ENCODE peak calls at places on chromosomes 2 and 18, in seven cellular contexts. R, O, J, Q, Z, Y and W are unnamed samples.

GRCh38 chr2:60515751-60516226 is 37.7 kb downstream of the BCL11A start:
- DNase-seq in R (no peak), O (no peak), J (peak; percentile 96), Q (no peak), Z (peak; percentile 64), Y (no peak), W (peak; percentile 40)

GRCh38 chr18:78579854-78580577 is 399.6 kb upstream of the SALL3 start:
- DNase-seq in R (no peak), O (no peak), J (no peak), Q (no peak), Z (no peak), Y (no peak), W (no peak)

GRCh38 chr2:155062250-155062985 is 363.9 kb downstream of the KCNJ3 start:
- DNase-seq in R (no peak), O (no peak), J (no peak), Q (no peak), Z (peak; percentile 16), Y (no peak), W (no peak)

GRCh38 chr2:70557171-70557838 is 3.7 kb upstream of the TGFA start:
- DNase-seq in R (no peak), O (no peak), J (no peak), Q (no peak), Z (peak; percentile 74), Y (no peak), W (peak; percentile 52)

GRCh38 chr18:2406544-2406943 is 164.8 kb downstream of the METTL4 start:
- DNase-seq in R (no peak), O (no peak), J (peak; percentile 33), Q (no peak), Z (peak; percentile 12), Y (no peak), W (peak; percentile 20)

GRCh38 chr2:10787176-10787968 is 25.2 kb downstream of the PDIA6 start:
- DNase-seq in R (peak; percentile 74), O (peak; percentile 31), J (peak; percentile 31), Q (no peak), Z (no peak), Y (peak; percentile 18), W (no peak)

GRCh38 chr2:86628091-86628522 is 4.4 kb upstream of the RNF103 start:
- DNase-seq in R (no peak), O (no peak), J (no peak), Q (no peak), Z (no peak), Y (no peak), W (no peak)

GRCh38 chr2:127740665-127741287 is 39.5 kb downstream of the SFT2D3 start:
- DNase-seq in R (no peak), O (no peak), J (no peak), Q (no peak), Z (no peak), Y (peak; percentile 10), W (no peak)

GRCh38 chr2:39243469-39244123 is at the start of gene CDKL4:
- DNase-seq in R (no peak), O (no peak), J (no peak), Q (no peak), Z (no peak), Y (no peak), W (no peak)

GRCh38 chr18:3471141-3471648 is 21.2 kb downstream of the TGIF1 start:
- DNase-seq in R (no peak), O (no peak), J (no peak), Q (no peak), Z (no peak), Y (no peak), W (no peak)

GRCh38 chr2:85549826-85550225 is 10.9 kb downstream of the MAT2A start:
- DNase-seq in R (peak; percentile 44), O (no peak), J (peak; percentile 88), Q (no peak), Z (no peak), Y (no peak), W (peak; percentile 71)

GRCh38 chr2:144084114-144084661 is 435.7 kb downstream of the ZEB2 start:
- DNase-seq in R (no peak), O (no peak), J (peak; percentile 85), Q (no peak), Z (no peak), Y (no peak), W (peak; percentile 82)

GRCh38 chr2:158507141-158507540 is 50.4 kb downstream of the PKP4 start:
- DNase-seq in R (no peak), O (no peak), J (no peak), Q (no peak), Z (no peak), Y (no peak), W (no peak)

GRCh38 chr2:19119326-19120001 is 239.0 kb downstream of the OSR1 start:
- DNase-seq in R (no peak), O (peak; percentile 33), J (no peak), Q (no peak), Z (no peak), Y (no peak), W (no peak)

GRCh38 chr2:159755788-159756187 is 42.2 kb downstream of the CD302 start:
- DNase-seq in R (peak; percentile 79), O (peak; percentile 18), J (peak; percentile 73), Q (peak; percentile 75), Z (peak; percentile 56), Y (no peak), W (peak; percentile 70)

GRCh38 chr2:72148391-72148974 is 821 bp upstream of the CYP26B1 start:
- DNase-seq in R (peak; percentile 41), O (peak; percentile 73), J (peak; percentile 52), Q (no peak), Z (peak; percentile 38), Y (no peak), W (no peak)

GRCh38 chr2:71736986-71737385 is 283.6 kb downstream of the DYSF start:
- DNase-seq in R (no peak), O (no peak), J (no peak), Q (no peak), Z (no peak), Y (no peak), W (no peak)

GRCh38 chr2:224142397-224143312 is 103.6 kb upstream of the SERPINE2 start:
- DNase-seq in R (no peak), O (no peak), J (peak; percentile 85), Q (no peak), Z (no peak), Y (no peak), W (peak; percentile 60)

GRCh38 chr2:238139141-238139840 is 823 bp downstream of the KLHL30 start:
- DNase-seq in R (peak; percentile 62), O (peak; percentile 57), J (no peak), Q (no peak), Z (no peak), Y (peak; percentile 55), W (no peak)

GRCh38 chr2:148524519-148524919 is 120.0 kb upstream of the EPC2 start:
- DNase-seq in R (no peak), O (no peak), J (no peak), Q (no peak), Z (no peak), Y (no peak), W (no peak)

GRCh38 chr2:8607591-8607990 is 74.3 kb upstream of the ID2 start:
- DNase-seq in R (no peak), O (no peak), J (peak; percentile 81), Q (no peak), Z (no peak), Y (no peak), W (peak; percentile 68)

GRCh38 chr18:55862693-55863485 is 274.9 kb upstream of the TCF4 start:
- DNase-seq in R (peak; percentile 61), O (peak; percentile 31), J (peak; percentile 51), Q (no peak), Z (no peak), Y (no peak), W (no peak)

GRCh38 chr18:58754544-58755068 is 83.3 kb downstream of the MALT1 start:
- DNase-seq in R (no peak), O (peak; percentile 57), J (no peak), Q (no peak), Z (no peak), Y (no peak), W (no peak)

GRCh38 chr2:37615808-37616673 is 55.4 kb downstream of the CDC42EP3 start:
- DNase-seq in R (no peak), O (no peak), J (no peak), Q (no peak), Z (no peak), Y (peak; percentile 26), W (no peak)

GRCh38 chr18:5180254-5180653 is 16.8 kb downstream of the AKAIN1 start:
- DNase-seq in R (no peak), O (no peak), J (no peak), Q (no peak), Z (peak; percentile 49), Y (no peak), W (no peak)

GRCh38 chr18:36402765-36403396 is 105.4 kb downstream of the FHOD3 start:
- DNase-seq in R (peak; percentile 46), O (no peak), J (peak; percentile 91), Q (no peak), Z (no peak), Y (no peak), W (no peak)

GRCh38 chr2:216736326-216736725 is 41.0 kb upstream of the IGFBP5 start:
- DNase-seq in R (no peak), O (no peak), J (no peak), Q (no peak), Z (no peak), Y (no peak), W (no peak)
- H3K27ac ChIP-seq in R (no peak overlapping the region), O (no peak overlapping the region), J (no peak overlapping the region), Q (no peak overlapping the region), Z (no peak overlapping the region), Y (no peak overlapping the region), W (no peak overlapping the region)

DNA sequence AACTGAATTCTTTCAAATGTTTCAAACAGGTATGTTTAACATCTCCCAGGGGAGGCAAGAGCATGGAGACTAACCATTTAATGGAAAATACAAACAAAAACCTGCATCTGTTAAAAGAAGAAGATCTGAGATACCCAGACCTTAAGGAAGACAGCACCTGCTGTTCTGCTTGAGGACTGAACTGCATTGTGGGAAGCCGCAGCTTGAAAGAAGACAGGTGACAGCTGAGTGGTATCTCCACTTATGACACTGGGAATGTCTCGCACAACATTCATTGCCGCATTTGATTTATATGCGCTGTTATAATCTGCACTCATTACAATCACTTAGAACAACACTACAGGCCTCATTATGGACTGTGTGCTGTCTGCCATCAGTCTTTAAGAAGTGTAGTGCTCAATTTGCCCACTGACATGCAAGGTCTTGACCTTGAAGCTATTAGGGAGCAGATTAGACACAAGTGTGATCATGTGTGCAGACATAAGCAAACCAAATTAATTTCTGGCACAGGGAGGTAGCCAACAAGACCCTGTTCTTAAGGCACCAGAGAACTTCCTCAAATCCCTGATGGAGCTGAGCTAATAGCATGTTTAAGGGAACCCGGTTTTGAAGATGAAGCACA is 147.0 kb downstream of the SATB2 start:
- DNase-seq in R (no peak), O (no peak), J (no peak), Q (no peak), Z (no peak), Y (peak; percentile 91), W (no peak)
- TF ChIP-seq EZH2phosphoT487 in R (no peak), O (no peak), J (no peak), Q (no peak), Z (no peak), Y (no peak), W (no peak)

GRCh38 chr18:69934866-69935265 is 12.8 kb downstream of the CD226 start:
- DNase-seq in R (no peak), O (no peak), J (no peak), Q (no peak), Z (no peak), Y (no peak), W (no peak)
- H3K27ac ChIP-seq in R (no peak overlapping the region), O (no peak overlapping the region), J (no peak overlapping the region), Q (no peak overlapping the region), Z (no peak overlapping the region), Y (no peak overlapping the region), W (no peak overlapping the region)

DNA sequence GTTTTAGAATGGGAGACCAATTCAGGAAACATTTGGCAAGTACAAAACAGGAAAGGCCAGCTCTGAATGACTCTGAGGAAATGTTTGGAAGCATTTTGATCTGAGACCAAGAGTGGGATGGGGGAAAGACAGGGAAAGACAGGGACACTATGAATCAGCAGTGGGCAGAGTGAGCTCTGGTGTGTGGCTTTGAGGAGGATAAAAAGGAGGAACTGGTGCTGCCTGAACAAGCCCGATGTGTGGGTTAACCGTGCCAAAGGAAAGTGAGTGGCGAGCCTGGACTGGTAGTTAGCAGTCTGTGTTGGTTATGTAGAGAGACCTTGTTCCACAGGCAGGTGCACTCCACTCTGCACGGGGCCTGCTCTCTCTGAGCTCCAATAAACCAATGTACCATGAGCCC is 5.3 kb downstream of the MFSD6 start:
- DNase-seq in R (no peak), O (no peak), J (no peak), Q (no peak), Z (no peak), Y (no peak), W (no peak)
- TF ChIP-seq EZH2phosphoT487 in R (no peak), O (no peak), J (no peak), Q (no peak), Z (no peak), Y (no peak), W (no peak)